ENCODE peak calls at places on chromosome 22, in nine cellular contexts. Y is KBM-7; J is mesothelial cell of epicardium; O is glutamatergic neuron; D is activated gamma-delta T cell treated with anti-CD3 and anti-CD28 coated beads, Interleukin-2, amount 50 U/mL, for 16 hours; N is activated CD4-positive, CD25-positive, alpha-beta regulatory T cell; B is AG20443; E is activated naive CD8-positive, alpha-beta T cell treated with anti-CD3 and anti-CD28 coated beads for 36 hours; T is right atrium auricular region. G is an unnamed sample.

GRCh38 chr22:44660051-44660830 is 41.8 kb upstream of the PRR5 start:
- DNase-seq in O (peak; percentile 10), Y (no peak), B (no peak), D (no peak), J (no peak), N (no peak), T (no peak), E (no peak), G (no peak)

GRCh38 chr22:28813772-28814518 is 13.6 kb upstream of the XBP1 start:
- DNase-seq in D (no peak), E (no peak), O (no peak), T (no peak), B (no peak), J (no peak), N (no peak), Y (peak; percentile 81), G (no peak)

GRCh38 chr22:44463151-44463550 is 34.9 kb downstream of the RTL6 start:
- DNase-seq in Y (no peak), J (no peak), D (no peak), O (no peak), N (no peak), B (no peak), T (peak; percentile 23), E (no peak), G (no peak)

GRCh38 chr22:23834830-23835772 is 3.7 kb downstream of the DERL3 start:
- DNase-seq in J (no peak), D (no peak), E (no peak), Y (no peak), N (no peak), B (no peak), O (peak; percentile 63), T (no peak), G (no peak)

GRCh38 chr22:18091916-18092526 is 14.2 kb downstream of the PEX26 start:
- DNase-seq in Y (no peak), J (no peak), N (no peak), T (peak; percentile 77), O (no peak), B (peak; percentile 83), E (no peak), D (no peak), G (peak; percentile 82)

GRCh38 chr22:27796829-27797792 is 4.4 kb downstream of the MN1 start:
- DNase-seq in B (no peak), D (no peak), N (no peak), Y (no peak), O (peak; percentile 28), E (no peak), T (no peak), J (no peak), G (no peak)

GRCh38 chr22:21015051-21016006 is at the start of gene P2RX6:
- DNase-seq in J (no peak), Y (no peak), O (peak; percentile 75), E (no peak), B (peak; percentile 44), T (no peak), N (no peak), D (no peak), G (peak; percentile 52)

GRCh38 chr22:38257170-38257569 is 15.6 kb downstream of the TMEM184B start:
- DNase-seq in N (no peak), Y (no peak), O (no peak), B (peak; percentile 80), E (no peak), D (no peak), T (no peak), J (no peak), G (peak; percentile 82)

GRCh38 chr22:41902932-41903421 is 11.9 kb downstream of the SHISA8 start:
- DNase-seq in Y (no peak), N (no peak), O (no peak), T (no peak), D (no peak), J (no peak), B (no peak), E (no peak), G (no peak)

GRCh38 chr22:16818538-16818937 is 6.7 kb downstream of the XKR3 start:
- DNase-seq in E (no peak), B (no peak), N (no peak), D (no peak), T (no peak), Y (no peak), O (no peak), J (no peak), G (no peak)

GRCh38 chr22:27844656-27845602 is 43.4 kb upstream of the MN1 start:
- DNase-seq in T (peak; percentile 55), N (no peak), D (no peak), Y (no peak), J (peak; percentile 54), B (no peak), E (no peak), O (no peak), G (no peak)

GRCh38 chr22:36814796-36815195 is 2.0 kb downstream of the PVALB start:
- DNase-seq in E (no peak), D (no peak), N (no peak), T (no peak), Y (no peak), O (no peak), B (no peak), J (no peak), G (no peak)

GRCh38 chr22:32649515-32650200 is 151.8 kb upstream of the TIMP3 start:
- DNase-seq in T (peak; percentile 80), E (peak; percentile 17), B (peak; percentile 87), N (no peak), Y (peak; percentile 93), O (no peak), J (no peak), D (no peak), G (peak; percentile 83)

GRCh38 chr22:35739076-35739475 is 21.4 kb downstream of the APOL5 start:
- DNase-seq in T (no peak), N (no peak), Y (no peak), O (no peak), J (no peak), D (no peak), B (no peak), E (no peak), G (no peak)

GRCh38 chr22:49768511-49768910 is 59.2 kb downstream of the BRD1 start:
- DNase-seq in Y (no peak), E (no peak), O (no peak), B (no peak), N (no peak), D (no peak), J (no peak), T (no peak), G (no peak)

GRCh38 chr22:37126383-37126782 is 16.9 kb upstream of the TMPRSS6 start:
- DNase-seq in J (no peak), T (no peak), E (no peak), Y (no peak), O (no peak), N (no peak), D (no peak), B (no peak), G (no peak)

GRCh38 chr22:40187389-40187788 is 9.7 kb downstream of the TNRC6B start:
- DNase-seq in E (no peak), D (no peak), B (no peak), J (no peak), Y (no peak), N (no peak), O (no peak), T (no peak), G (no peak)

GRCh38 chr22:24553597-24554315 is 1.2 kb downstream of the GUCD1 start:
- DNase-seq in B (no peak), D (no peak), O (peak; percentile 18), E (no peak), J (no peak), Y (no peak), N (no peak), T (no peak), G (peak; percentile 29)

GRCh38 chr22:35425546-35425945 is 25.6 kb downstream of the MCM5 start:
- DNase-seq in E (no peak), N (no peak), Y (no peak), T (no peak), O (no peak), J (no peak), B (no peak), D (no peak), G (no peak)

GRCh38 chr22:46571642-46572250 is 34.3 kb upstream of the CELSR1 start:
- DNase-seq in O (no peak), B (no peak), J (no peak), N (no peak), T (no peak), Y (no peak), E (no peak), D (no peak), G (no peak)

GRCh38 chr22:38314140-38314991 is 2.9 kb downstream of the CSNK1E start:
- DNase-seq in D (no peak), E (no peak), T (no peak), O (no peak), N (no peak), B (no peak), Y (no peak), J (no peak), G (no peak)

GRCh38 chr22:17981497-17981896 is 42.9 kb downstream of the MICAL3 start:
- DNase-seq in Y (no peak), O (no peak), E (no peak), J (no peak), B (no peak), D (no peak), T (no peak), N (no peak), G (no peak)

GRCh38 chr22:38228873-38229740 is 27.3 kb downstream of the MAFF start:
- DNase-seq in J (no peak), E (no peak), B (peak; percentile 78), Y (no peak), T (peak; percentile 85), O (no peak), D (no peak), N (no peak), G (peak; percentile 82)

GRCh38 chr22:42700355-42700754 is 20.3 kb downstream of the A4GALT start:
- DNase-seq in J (no peak), B (no peak), N (no peak), E (no peak), D (no peak), Y (no peak), O (no peak), T (no peak), G (no peak)

GRCh38 chr22:39117585-39118191 is 20.6 kb downstream of the APOBEC3H start:
- DNase-seq in Y (peak; percentile 63), O (peak; percentile 60), J (no peak), D (peak; percentile 59), B (peak; percentile 53), T (no peak), E (peak; percentile 79), N (peak; percentile 57), G (peak; percentile 63)

GRCh38 chr22:50613291-50613981 is 12.8 kb downstream of the MAPK8IP2 start:
- DNase-seq in J (no peak), O (no peak), T (no peak), N (no peak), D (no peak), E (no peak), B (peak; percentile 14), Y (no peak), G (no peak)

GRCh38 chr22:23579280-23579679 is 810 bp downstream of the IGLL1 start:
- DNase-seq in O (no peak), J (no peak), B (no peak), T (no peak), D (no peak), Y (no peak), E (no peak), N (no peak), G (no peak)

GRCh38 chr22:37661160-37661924 is 2.8 kb downstream of the PDXP start:
- DNase-seq in Y (peak; percentile 32), J (no peak), E (no peak), B (peak; percentile 64), N (no peak), D (no peak), O (peak; percentile 72), T (no peak), G (peak; percentile 60)

GRCh38 chr22:37621352-37621860 is 12.8 kb downstream of the GGA1 start:
- DNase-seq in J (no peak), B (no peak), E (no peak), Y (no peak), T (no peak), N (no peak), O (no peak), D (no peak), G (no peak)

GRCh38 chr22:46936378-46936916 is 174.0 kb downstream of the TBC1D22A start:
- DNase-seq in N (no peak), B (peak; percentile 35), Y (no peak), E (no peak), O (no peak), D (no peak), T (no peak), J (no peak), G (no peak)

GRCh38 chr22:38700271-38700788 is 413 bp downstream of the JOSD1 start:
- DNase-seq in N (no peak), J (no peak), Y (no peak), E (no peak), B (peak; percentile 80), T (peak; percentile 70), D (no peak), O (no peak), G (peak; percentile 81)

G was measured in GM03348.